ENCODE peak calls at places on chromosomes 4 and X, in ten cellular contexts. N, X, L, Z, S, G, Y, U, C and R are unnamed samples.

GRCh38 chr4:174408841-174409552 is 113.3 kb downstream of the HPGD start:
- DNase-seq in Y (no peak), N (no peak), U (peak; percentile 68), S (no peak), Z (no peak), L (peak; percentile 64), X (no peak), C (no peak), G (no peak), R (no peak)

GRCh38 chrX:15204130-15204751 is 65.6 kb downstream of the ASB9 start:
- DNase-seq in U (no peak), L (peak; percentile 2), S (no peak), Z (no peak), X (no peak), N (no peak), G (no peak), C (no peak), Y (no peak), R (no peak)

GRCh38 chr4:26621366-26621765 is 37.5 kb downstream of the TBC1D19 start:
- DNase-seq in G (no peak), L (no peak), N (no peak), Z (no peak), X (no peak), C (no peak), S (no peak), U (no peak), Y (no peak), R (no peak)

GRCh38 chr4:185424905-185425599 is 712 bp downstream of the UFSP2 start:
- DNase-seq in C (no peak), G (no peak), L (no peak), Z (no peak), N (peak; percentile 43), Y (no peak), S (no peak), X (no peak), U (no peak), R (no peak)

GRCh38 chr4:155005395-155006087 is 202.9 kb upstream of the NPY2R start:
- DNase-seq in U (no peak), Y (no peak), S (peak; percentile 73), L (no peak), N (peak; percentile 24), Z (no peak), C (no peak), G (no peak), X (no peak), R (no peak)

GRCh38 chr4:15488136-15488535 is 18.5 kb downstream of the CC2D2A start:
- DNase-seq in C (no peak), X (no peak), S (no peak), U (no peak), Y (no peak), G (no peak), Z (no peak), N (no peak), L (no peak), R (no peak)

GRCh38 chr4:85787133-85787532 is 312.2 kb downstream of the ARHGAP24 start:
- DNase-seq in X (no peak), Y (no peak), Z (no peak), C (no peak), L (no peak), S (no peak), G (no peak), N (peak; percentile 85), U (no peak), R (no peak)

GRCh38 chrX:54819201-54819600 is 11.7 kb downstream of the MAGED2 start:
- DNase-seq in U (no peak), Z (no peak), X (no peak), N (no peak), L (peak; percentile 6), Y (no peak), S (no peak), G (no peak), C (no peak), R (no peak)

GRCh38 chrX:53317365-53318069 is 36.1 kb upstream of the IQSEC2 start:
- DNase-seq in Y (peak; percentile 56), Z (peak; percentile 77), C (peak; percentile 9), X (peak; percentile 81), N (peak; percentile 33), S (peak; percentile 77), L (peak; percentile 32), G (peak; percentile 60), U (peak; percentile 78), R (peak; percentile 74)

GRCh38 chr4:138851626-138852443 is 163.7 kb upstream of the NOCT start:
- DNase-seq in Z (no peak), S (peak; percentile 67), U (no peak), L (no peak), Y (no peak), G (no peak), X (no peak), C (no peak), N (no peak), R (no peak)

GRCh38 chr4:25031077-25031606 is 396 bp upstream of the LGI2 start:
- DNase-seq in G (no peak), N (peak; percentile 6), X (peak; percentile 1), Z (peak; percentile 36), C (no peak), Y (no peak), L (peak; percentile 1), U (no peak), S (peak; percentile 73), R (no peak)

GRCh38 chrX:12962041-12962504 is 12.8 kb upstream of the TMSB4X start:
- DNase-seq in G (no peak), Y (no peak), Z (no peak), C (no peak), S (no peak), N (no peak), L (no peak), X (no peak), U (no peak), R (no peak)

GRCh38 chrX:48498374-48498809 is 10.4 kb upstream of the PORCN start:
- DNase-seq in C (no peak), S (no peak), N (peak; percentile 64), L (no peak), X (peak; percentile 33), G (no peak), U (no peak), Y (no peak), Z (no peak), R (no peak)

GRCh38 chrX:153778684-153779101 is 2.1 kb upstream of the SRPK3 start:
- DNase-seq in C (no peak), Z (peak; percentile 33), L (no peak), U (no peak), X (peak; percentile 44), N (no peak), G (no peak), Y (no peak), S (no peak), R (no peak)

GRCh38 chrX:133335027-133335426 is 80.3 kb downstream of the GPC4 start:
- DNase-seq in Z (no peak), U (peak; percentile 68), G (no peak), L (peak; percentile 48), S (no peak), C (no peak), Y (no peak), N (peak; percentile 28), X (peak; percentile 41), R (no peak)